ENCODE peak calls at places on chromosomes 4 and X, in eight cellular contexts. H is GM12878, G is Panc1, J is HCT116, K is upper lobe of left lung, C is GM23338, B is K562, X is HepG2. A is an unnamed sample. For H3K36me3, the result is how much of the 10 kb centered on the place peaks cover.

GRCh38 chr4:8861576-8862279 is 9.9 kb downstream of the HMX1 start:
- ATAC-seq in K (no peak), H (no peak), X (no peak), J (no peak), C (peak), B (no peak), G (no peak), A (no peak)

GRCh38 chrX:16946971-16947562 is 609 bp downstream of the REPS2 start:
- ATAC-seq in H (peak), X (peak), K (no peak), C (peak), J (peak), G (peak), B (peak), A (peak)

GRCh38 chr4:186755550-186756519 is 32.2 kb upstream of the FAT1 start:
- ATAC-seq in K (no peak), X (peak), C (no peak), J (no peak), H (peak), G (no peak), B (no peak), A (no peak)

GRCh38 chr4:168999836-169000235 is 10.2 kb downstream of the CBR4 start:
- ATAC-seq in G (no peak), K (no peak), C (no peak), X (no peak), B (no peak), H (no peak), J (no peak), A (no peak)

GRCh38 chrX:54509401-54509800 is 13.4 kb upstream of the FGD1 start:
- ATAC-seq in H (no peak), C (no peak), B (no peak), J (no peak), G (no peak), K (no peak), X (no peak), A (no peak)

GRCh38 chr4:183599690-183600089 is 59.3 kb downstream of the RWDD4 start:
- ATAC-seq in G (no peak), H (peak), K (no peak), J (no peak), X (peak), C (no peak), B (no peak), A (no peak)

GRCh38 chr4:472881-473574 is 25.9 kb downstream of the ZNF721 start:
- ATAC-seq in J (peak), C (peak), G (peak), X (peak), H (peak), B (peak), K (no peak), A (no peak)

GRCh38 chr4:149999485-150000074 is 78.7 kb upstream of the DCLK2 start:
- ATAC-seq in C (peak), H (peak), G (peak), K (no peak), X (peak), J (peak), B (peak), A (peak)

GRCh38 chr4:8217246-8217511 is 18.1 kb downstream of the SH3TC1 start:
- ATAC-seq in J (no peak), K (no peak), G (no peak), H (no peak), B (no peak), X (no peak), C (no peak), A (no peak)

GRCh38 chr4:52837716-52838558 is 24.2 kb upstream of the RASL11B start:
- ATAC-seq in X (peak), C (no peak), J (peak), K (no peak), B (no peak), G (no peak), H (no peak), A (no peak)

GRCh38 chrX:111445485-111445884 is 33.5 kb upstream of the DCX start:
- ATAC-seq in K (no peak), B (peak), C (peak), G (no peak), X (no peak), H (peak), J (peak), A (no peak)

GRCh38 chrX:40116925-40117324 is 19.2 kb upstream of the BCOR start:
- ATAC-seq in K (no peak), C (no peak), X (no peak), J (no peak), H (no peak), G (no peak), B (no peak), A (no peak)

GRCh38 chrX:11193035-11193469 is 81.9 kb downstream of the HCCS start:
- ATAC-seq in X (no peak), K (no peak), B (no peak), G (no peak), J (no peak), C (no peak), H (no peak), A (peak)

GRCh38 chrX:70470850-70471289 is 26.2 kb downstream of the DLG3 start:
- ATAC-seq in G (no peak), B (no peak), J (peak), K (no peak), H (peak), C (no peak), X (no peak), A (no peak)

DNA sequence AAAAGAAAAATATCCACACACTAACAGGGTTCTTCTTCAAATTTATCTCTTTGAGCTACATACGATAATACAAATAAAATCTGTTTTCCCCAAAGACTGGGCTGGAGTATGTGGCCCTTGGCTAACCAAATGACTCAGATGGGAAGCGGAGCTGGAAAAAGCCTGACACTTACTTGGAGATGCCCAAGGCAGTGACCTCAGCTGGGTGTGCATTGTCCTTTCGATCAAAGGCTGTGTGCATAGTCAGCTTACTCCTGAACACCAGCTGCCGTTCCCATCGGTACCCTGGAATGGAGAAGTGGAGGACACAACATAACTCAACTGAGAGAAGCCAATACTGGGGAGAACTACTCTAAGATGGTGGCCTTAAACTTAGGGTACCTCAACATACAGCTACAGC is 95.1 kb downstream of the CDS1 start:
- ATAC-seq in H (no peak), K (no peak), J (no peak), C (no peak), B (no peak), G (no peak), X (no peak), A (peak)
- H3K36me3 ChIP-seq in H (under half), K (under half), J (under half), C (under half), B (under half), G (under half), X (under half), A (under half)

GRCh38 chr4:44978035-44978434 is 251.7 kb upstream of the GNPDA2 start:
- ATAC-seq in X (no peak), B (no peak), C (no peak), K (no peak), H (no peak), J (no peak), G (no peak), A (no peak)
- TF ChIP-seq POLR2AphosphoS5 in X (no peak), B (no peak), C (no peak), K (no peak), H (no peak), J (no peak), G (no peak), A (no peak)

GRCh38 chrX:131789664-131790063 is 233.4 kb upstream of the STK26 start:
- ATAC-seq in J (no peak), B (no peak), K (no peak), X (no peak), C (no peak), H (peak), G (no peak), A (no peak)

GRCh38 chrX:131792356-131792749 is 230.7 kb upstream of the STK26 start:
- ATAC-seq in H (peak), K (peak), B (no peak), G (peak), J (no peak), X (no peak), C (no peak), A (peak)

GRCh38 chrX:131795442-131796229 is 227.5 kb upstream of the STK26 start:
- ATAC-seq in J (no peak), C (no peak), X (no peak), G (no peak), H (no peak), K (no peak), B (no peak), A (no peak)

GRCh38 chrX:131791608-131792355 is 231.3 kb upstream of the STK26 start:
- ATAC-seq in X (no peak), J (no peak), K (no peak), C (no peak), H (no peak), G (no peak), B (no peak), A (no peak)

GRCh38 chrX:131792789-131793462 is 230.2 kb upstream of the STK26 start:
- ATAC-seq in B (no peak), C (no peak), X (no peak), J (no peak), K (peak), H (peak), G (peak), A (peak)
- H3K27ac ChIP-seq in B (no peak), C (no peak), X (no peak), J (no peak), K (peak), H (peak), G (peak), A (peak)

DNA sequence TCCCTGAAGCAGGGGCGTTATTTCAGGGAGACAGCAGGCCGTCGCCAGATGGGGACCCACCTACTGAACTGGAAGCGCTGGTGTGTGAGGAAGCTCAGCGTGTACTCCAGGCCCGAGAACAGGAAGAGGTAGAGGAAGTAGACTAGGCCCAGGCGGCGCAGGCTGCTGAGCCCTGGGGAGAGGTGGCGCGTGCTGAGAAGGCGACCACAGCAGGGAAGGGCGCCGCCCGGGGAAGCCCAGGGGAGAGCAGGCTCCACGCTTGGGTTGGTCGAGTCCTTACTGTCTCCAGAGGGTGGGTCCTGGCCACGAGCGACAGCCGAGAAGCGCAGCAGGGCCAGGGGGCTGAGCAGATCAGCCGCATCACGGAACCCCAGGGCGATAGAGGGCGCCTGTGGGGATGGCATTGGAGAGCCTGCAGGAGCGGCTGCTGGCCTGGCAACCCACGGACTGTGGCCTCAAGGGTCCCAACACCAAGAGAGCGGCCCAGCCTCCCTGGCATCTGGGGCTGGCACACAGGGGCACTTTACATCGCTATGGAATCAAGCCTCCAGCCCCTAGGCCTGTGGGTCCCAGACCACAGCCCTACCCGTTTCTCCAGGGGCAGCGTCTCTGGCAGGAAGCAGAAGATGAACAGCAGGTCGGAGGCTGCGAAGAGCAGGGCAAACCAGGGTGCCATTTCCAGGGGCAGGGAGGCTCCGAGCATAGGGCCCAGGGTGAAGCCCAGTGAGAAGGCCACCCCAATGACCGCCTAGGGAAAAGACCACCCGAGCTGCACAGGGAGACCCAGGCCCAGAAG is 31.2 kb downstream of the NOP14 start:
- ATAC-seq in J (no peak), X (no peak), C (peak), B (no peak), K (peak), H (peak), G (peak), A (peak)
- H3K36me3 ChIP-seq in J (under half), X (under half), C (under half), B (half or more), K (under half), H (under half), G (under half), A (under half)

DNA sequence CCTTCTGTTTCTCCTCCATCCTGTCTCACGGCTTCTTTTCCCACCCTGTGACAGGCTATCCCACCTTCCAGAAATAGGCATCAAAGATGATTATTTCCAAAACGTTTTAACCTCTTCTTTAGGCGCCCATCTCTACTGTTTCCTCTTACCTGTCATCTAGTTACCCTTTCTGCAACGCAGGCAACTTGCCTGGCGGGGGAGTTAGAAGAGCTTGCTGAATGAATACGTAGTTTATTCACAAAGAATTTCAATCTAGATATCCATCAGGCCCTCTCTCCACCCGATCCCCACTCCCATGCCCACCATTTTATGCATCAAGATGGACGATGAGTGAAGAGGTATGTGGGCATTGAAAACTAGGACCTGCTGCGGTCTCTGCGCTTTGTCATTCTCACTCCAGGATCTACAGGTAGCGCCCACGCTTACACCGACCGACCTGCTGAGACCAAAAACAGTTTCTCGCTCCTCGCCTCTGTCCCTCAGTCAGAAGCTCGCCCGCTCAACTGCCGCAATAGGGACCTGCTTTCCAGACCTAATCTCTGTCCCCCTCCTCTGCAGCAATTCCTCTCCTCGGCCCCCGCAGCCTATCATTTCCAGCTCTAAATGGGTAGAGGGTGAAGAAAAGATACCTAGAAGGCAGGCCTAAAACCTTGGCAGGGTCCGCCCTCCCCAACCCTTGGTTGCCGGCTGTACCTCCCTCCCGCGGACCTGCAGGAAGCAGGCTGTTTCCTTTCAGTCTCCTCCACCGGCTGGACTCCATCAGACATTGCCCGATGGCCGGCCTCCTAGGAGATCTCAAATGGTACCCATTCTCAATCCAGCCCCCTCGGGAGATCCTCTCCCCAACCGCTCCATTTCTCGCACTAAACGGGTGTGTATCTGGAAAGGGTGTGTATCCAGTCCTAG is 624 bp downstream of the BEX5 start:
- ATAC-seq in K (peak), J (no peak), B (peak), H (no peak), G (peak), C (peak), X (no peak), A (peak)
- TF ChIP-seq POLR2AphosphoS5 in K (no peak), J (no peak), B (no peak), H (no peak), G (no peak), C (no peak), X (no peak), A (no peak)